ENCODE peak calls at places on chromosomes 11 and 22, in eight cellular contexts. G, C, Y, H, A, J, X and E are unnamed samples.

GRCh38 chr11:93585758-93586157 is 42.6 kb upstream of the SMCO4 start:
- DNase-seq in H (no peak), J (no peak), X (no peak), A (peak; percentile 19), G (no peak), Y (peak; percentile 5), C (no peak), E (no peak)

GRCh38 chr11:118872403-118872821 is 11.3 kb upstream of the CXCR5 start:
- DNase-seq in G (no peak), J (no peak), A (no peak), X (no peak), H (no peak), C (no peak), Y (no peak), E (no peak)

GRCh38 chr11:125214466-125215204 is 50.1 kb downstream of the PKNOX2 start:
- DNase-seq in G (peak; percentile 87), J (no peak), H (peak; percentile 61), X (no peak), Y (no peak), A (no peak), C (no peak), E (no peak)

GRCh38 chr11:44275961-44276550 is 33.9 kb downstream of the ALX4 start:
- DNase-seq in A (no peak), C (no peak), G (no peak), J (no peak), H (no peak), X (no peak), Y (no peak), E (no peak)

GRCh38 chr11:105156720-105157119 is 17.2 kb upstream of the CARD18 start:
- DNase-seq in J (no peak), H (no peak), Y (no peak), A (no peak), X (no peak), G (no peak), C (no peak), E (no peak)

GRCh38 chr11:70146309-70146708 is 56.8 kb upstream of the FADD start:
- DNase-seq in Y (no peak), X (no peak), G (no peak), H (no peak), C (no peak), J (no peak), A (no peak), E (no peak)

GRCh38 chr22:44261861-44262595 is 50.7 kb downstream of the SHISAL1 start:
- DNase-seq in J (peak; percentile 12), G (no peak), H (peak; percentile 34), C (no peak), Y (no peak), X (no peak), A (no peak), E (no peak)

GRCh38 chr11:128521697-128522062 is 65.7 kb downstream of the ETS1 start:
- DNase-seq in G (no peak), X (no peak), H (no peak), Y (no peak), J (peak; percentile 65), C (no peak), A (no peak), E (no peak)

GRCh38 chr22:31148953-31149627 is 8.8 kb upstream of the PLA2G3 start:
- DNase-seq in J (peak; percentile 73), C (peak; percentile 66), H (peak; percentile 74), X (peak; percentile 76), A (peak; percentile 75), G (peak; percentile 84), Y (peak; percentile 71), E (peak; percentile 67)

GRCh38 chr22:46244771-46245170 is 5.3 kb downstream of the CDPF1 start:
- DNase-seq in C (no peak), J (no peak), X (no peak), H (no peak), A (no peak), Y (no peak), G (no peak), E (no peak)

GRCh38 chr11:3944198-3944597 is 88.7 kb downstream of the STIM1 start:
- DNase-seq in X (no peak), A (no peak), C (no peak), Y (no peak), G (no peak), J (no peak), H (peak; percentile 24), E (no peak)
- H3K4me1 ChIP-seq in X (peaks cover 9% of the 10 kb centered on the region), A (peaks cover 20% of the 10 kb centered on the region), C (no peaks in the 10 kb centered on the region), Y (peaks cover 6% of the 10 kb centered on the region), G (peaks cover 18% of the 10 kb centered on the region), J (peaks cover 30% of the 10 kb centered on the region), H (peaks cover 88% of the 10 kb centered on the region), E (no peaks in the 10 kb centered on the region)

DNA sequence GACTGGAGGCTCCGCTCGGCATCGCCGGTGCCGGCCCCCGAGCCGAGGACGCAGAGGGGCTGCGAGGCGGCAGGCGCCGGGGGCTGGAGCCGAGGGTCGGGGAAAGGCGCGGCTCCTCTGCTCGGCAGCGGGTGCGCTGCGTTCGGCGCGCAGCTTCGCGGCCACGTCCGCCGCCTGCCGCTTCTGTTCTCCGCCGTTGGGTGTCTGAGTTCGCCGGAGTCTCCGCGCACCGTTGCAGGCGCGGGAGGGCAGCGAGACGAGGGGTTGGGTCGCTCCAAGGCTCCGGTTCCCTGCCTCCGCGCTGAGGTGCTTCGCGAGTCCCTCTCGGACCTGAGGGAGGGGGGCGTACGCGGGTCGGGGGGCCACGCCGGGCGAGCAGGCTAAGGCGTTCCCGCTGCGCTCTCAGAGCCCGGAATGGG is 350 bp downstream of the MN1 start:
- DNase-seq in A (peak; percentile 3), H (no peak), Y (peak; percentile 29), C (no peak), X (no peak), G (peak; percentile 47), J (peak; percentile 48), E (no peak)
- H3K4me3 ChIP-seq in A (peak overlapping the region; percentile 74), H (peak overlapping the region; percentile 90), Y (peak overlapping the region; percentile 92), C (peak overlapping the region; percentile 60), X (peak overlapping the region; percentile 77), G (peak overlapping the region; percentile 52), J (peak overlapping the region; percentile 13), E (peak overlapping the region; percentile 58)

DNA sequence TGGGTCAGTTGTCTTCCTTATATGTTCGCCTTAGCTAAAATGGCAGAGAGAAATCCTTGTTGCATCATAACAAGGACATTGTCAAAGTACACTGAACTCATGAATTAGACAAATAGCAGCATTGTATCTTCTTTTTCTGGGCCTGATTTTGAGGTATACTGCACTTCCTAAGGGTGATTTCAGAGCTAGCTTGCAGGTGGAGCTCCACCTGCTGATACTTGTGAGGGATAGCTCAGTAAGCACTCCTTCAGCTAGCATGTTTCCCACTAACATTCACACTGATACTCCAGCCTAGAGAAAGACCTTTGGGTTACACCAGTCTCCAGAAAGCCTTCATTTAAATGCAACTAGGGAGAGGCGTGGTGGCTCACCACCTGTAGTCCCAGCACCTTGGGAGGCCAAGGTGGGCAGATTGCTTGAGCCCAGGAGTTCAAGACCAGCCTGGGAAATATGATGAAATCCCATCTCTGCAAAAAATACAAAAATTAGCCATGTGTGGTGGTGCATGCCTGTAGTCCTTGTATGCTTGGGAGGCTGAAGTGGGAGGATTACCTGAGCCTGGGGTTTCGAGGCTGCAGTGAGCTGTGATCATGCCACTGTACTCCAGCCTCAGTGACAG is 29.8 kb downstream of the JAM3 start:
- DNase-seq in J (no peak), G (no peak), A (no peak), X (no peak), H (no peak), C (peak; percentile 27), Y (no peak), E (peak; percentile 5)
- TF ChIP-seq CTCF in J (no peak), G (peak; percentile 12), A (no peak), X (peak; percentile 19), H (peak; percentile 20), C (peak; percentile 57), Y (peak; percentile 52), E (peak; percentile 78)

GRCh38 chr11:62535802-62536201 is 10.8 kb downstream of the AHNAK start:
- DNase-seq in Y (no peak), C (no peak), G (no peak), A (no peak), X (no peak), H (no peak), J (no peak), E (no peak)

GRCh38 chr11:62536301-62536957 is 10.2 kb downstream of the AHNAK start:
- DNase-seq in X (no peak), J (no peak), H (no peak), Y (no peak), C (no peak), A (no peak), G (no peak), E (no peak)

GRCh38 chr11:62539238-62539925 is 7.2 kb downstream of the AHNAK start:
- DNase-seq in C (no peak), J (peak; percentile 83), X (peak; percentile 85), A (peak; percentile 56), Y (peak; percentile 94), H (peak; percentile 65), G (peak; percentile 65), E (no peak)

GRCh38 chr11:62540804-62541671 is 5.6 kb downstream of the AHNAK start:
- DNase-seq in Y (no peak), H (no peak), G (peak; percentile 60), X (peak; percentile 67), J (peak; percentile 58), C (no peak), A (no peak), E (no peak)

DNA sequence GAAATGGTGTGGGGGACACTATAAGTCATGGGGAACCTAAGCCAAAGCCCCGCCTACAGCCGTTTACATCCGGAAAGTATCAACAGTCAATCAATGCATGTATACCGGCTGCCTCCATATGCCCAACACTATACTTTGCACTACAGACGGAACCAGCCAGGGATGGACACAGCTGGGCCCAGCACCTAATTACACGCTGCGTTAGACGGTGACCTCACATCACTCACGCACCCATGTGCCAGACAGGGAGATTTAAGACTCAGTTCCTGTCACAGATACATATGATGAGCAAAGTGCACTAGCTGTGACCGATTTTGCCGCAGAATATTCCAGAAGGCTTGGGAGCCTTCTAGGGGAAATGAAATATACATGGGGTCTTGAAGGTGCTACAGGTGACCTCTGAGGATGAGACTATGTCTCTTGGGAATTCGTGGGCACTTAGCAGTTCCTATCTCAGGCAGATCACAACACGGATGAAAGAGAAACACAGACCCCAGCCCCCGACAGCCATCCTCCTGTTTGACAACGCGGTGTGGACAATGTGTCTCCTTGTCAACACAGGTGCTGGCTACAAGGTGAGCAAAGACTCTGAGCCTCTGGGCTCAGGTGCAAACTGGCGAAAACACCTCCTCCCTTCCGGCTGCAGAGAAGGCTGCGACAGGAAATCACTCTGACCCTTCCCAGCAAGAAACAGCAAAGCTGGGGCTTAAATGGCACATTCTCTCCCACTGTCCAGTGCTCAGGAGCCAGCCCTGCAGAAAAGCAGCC is 8.0 kb downstream of the AHNAK start:
- DNase-seq in X (peak; percentile 50), G (no peak), H (no peak), Y (no peak), J (no peak), C (no peak), A (no peak), E (no peak)
- H3K4me1 ChIP-seq in X (peaks cover 56% of the 10 kb centered on the region), G (peaks cover 48% of the 10 kb centered on the region), H (peaks cover 79% of the 10 kb centered on the region), Y (peaks cover 63% of the 10 kb centered on the region), J (peaks cover 65% of the 10 kb centered on the region), C (peaks cover 59% of the 10 kb centered on the region), A (peaks cover 67% of the 10 kb centered on the region), E (peaks cover 54% of the 10 kb centered on the region)

GRCh38 chr11:131253885-131254204 is 116.6 kb upstream of the NTM start:
- DNase-seq in C (no peak), A (no peak), J (no peak), Y (no peak), H (no peak), G (no peak), X (no peak), E (no peak)
- H3K4me3 ChIP-seq in C (no peak overlapping the region), A (no peak overlapping the region), J (no peak overlapping the region), Y (no peak overlapping the region), H (no peak overlapping the region), G (no peak overlapping the region), X (no peak overlapping the region), E (no peak overlapping the region)